ENCODE peak calls at places on chromosome 2, in eight cellular contexts. I is K562, S is transverse colon, Y is esophagus squamous epithelium, H is breast epithelium, G is NB4, L is HepG2, P is adrenal gland. R is an unnamed sample.

GRCh38 chr2:236128321-236128720 is 39.9 kb downstream of the GBX2 start:
- DNase-seq in I (no peak), S (no peak), Y (no peak), H (no peak), G (no peak), L (no peak), P (no peak), R (no peak)

GRCh38 chr2:23155022-23155421 is 230.0 kb upstream of the KLHL29 start:
- DNase-seq in I (no peak), S (no peak), Y (no peak), H (no peak), G (no peak), L (no peak), P (no peak), R (no peak)

GRCh38 chr2:57981369-57981768 is 65.2 kb upstream of the VRK2 start:
- DNase-seq in I (no peak), S (no peak), Y (no peak), H (no peak), G (no peak), L (no peak), P (no peak), R (no peak)

GRCh38 chr2:58976374-58977055 is 735.4 kb upstream of the FANCL start:
- DNase-seq in I (no peak), S (no peak), Y (no peak), H (no peak), G (no peak), L (no peak), P (no peak), R (no peak)

GRCh38 chr2:82690757-82691411 is 1768.2 kb downstream of the SUCLG1 start:
- DNase-seq in I (no peak), S (no peak), Y (no peak), H (no peak), G (no peak), L (no peak), P (no peak), R (no peak)

GRCh38 chr2:55148269-55148668 is 83.8 kb downstream of the CLHC1 start:
- DNase-seq in I (no peak), S (no peak), Y (no peak), H (no peak), G (peak), L (no peak), P (no peak), R (no peak)

GRCh38 chr2:207385903-207386302 is 143.9 kb upstream of the CREB1 start:
- DNase-seq in I (no peak), S (no peak), Y (no peak), H (no peak), G (peak), L (no peak), P (no peak), R (no peak)

GRCh38 chr2:147614491-147614890 is 230.3 kb upstream of the ACVR2A start:
- DNase-seq in I (no peak), S (peak), Y (no peak), H (no peak), G (no peak), L (no peak), P (no peak), R (no peak)

GRCh38 chr2:197174539-197175094 is 136.0 kb downstream of the ANKRD44 start:
- DNase-seq in I (no peak), S (no peak), Y (no peak), H (no peak), G (no peak), L (no peak), P (peak), R (no peak)

GRCh38 chr2:30235008-30235655 is 3.8 kb downstream of the LBH start:
- DNase-seq in I (no peak), S (no peak), Y (no peak), H (no peak), G (no peak), L (no peak), P (no peak), R (no peak)

GRCh38 chr2:126655500-126656310 is at the start of gene GYPC:
- DNase-seq in I (peak), S (peak), Y (no peak), H (peak), G (peak), L (no peak), P (peak), R (no peak)

GRCh38 chr2:99682280-99683060 is 192.7 kb upstream of the REV1 start:
- DNase-seq in I (no peak), S (no peak), Y (no peak), H (no peak), G (no peak), L (no peak), P (no peak), R (no peak)

GRCh38 chr2:218405365-218406208 is 5.9 kb downstream of the CTDSP1 start:
- DNase-seq in I (no peak), S (no peak), Y (no peak), H (no peak), G (peak), L (no peak), P (peak), R (no peak)

GRCh38 chr2:207662203-207662602 is 37.0 kb upstream of the METTL21A start:
- DNase-seq in I (no peak), S (peak), Y (no peak), H (no peak), G (peak), L (no peak), P (no peak), R (no peak)

GRCh38 chr2:101960903-101961286 is 30.9 kb upstream of the IL1R2 start:
- DNase-seq in I (no peak), S (no peak), Y (no peak), H (no peak), G (no peak), L (peak), P (no peak), R (no peak)

GRCh38 chr2:101963198-101963597 is 28.6 kb upstream of the IL1R2 start:
- DNase-seq in I (no peak), S (no peak), Y (no peak), H (no peak), G (peak), L (no peak), P (no peak), R (no peak)

GRCh38 chr2:101958071-101958470 is 33.7 kb upstream of the IL1R2 start:
- DNase-seq in I (no peak), S (no peak), Y (no peak), H (no peak), G (peak), L (no peak), P (no peak), R (no peak)

GRCh38 chr2:101961287-101962242 is 30.2 kb upstream of the IL1R2 start:
- DNase-seq in I (no peak), S (peak), Y (peak), H (peak), G (peak), L (peak), P (peak), R (no peak)

DNA sequence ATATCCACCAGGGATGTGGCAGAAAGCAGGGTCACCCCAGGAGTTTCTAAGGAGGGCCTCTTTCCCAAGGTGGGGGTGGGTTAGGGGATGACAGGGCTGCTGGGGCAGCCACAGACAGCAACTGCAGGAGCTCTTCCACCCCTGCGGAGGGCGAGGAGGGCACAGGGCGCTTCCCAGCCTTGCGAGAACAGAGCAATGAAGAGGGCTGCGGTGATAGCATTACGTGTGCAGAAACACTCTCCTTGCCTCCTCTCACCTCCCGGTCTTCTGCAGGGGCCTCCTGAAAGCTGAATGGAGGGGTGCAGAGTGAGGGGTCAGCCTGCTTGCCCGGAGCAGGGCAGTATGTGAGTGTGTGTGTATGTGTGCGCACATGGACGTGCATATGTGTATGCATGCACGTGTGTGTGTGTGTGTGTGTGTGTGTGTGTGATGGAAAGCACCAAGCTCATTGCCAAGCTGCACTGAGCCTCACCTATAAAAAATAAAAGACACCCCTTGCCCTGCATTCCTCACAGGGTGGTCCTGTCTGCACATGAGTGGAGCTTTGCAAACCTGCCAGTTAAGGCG is 29.4 kb upstream of the IL1R2 start:
- DNase-seq in I (no peak), S (no peak), Y (no peak), H (no peak), G (peak), L (no peak), P (no peak), R (no peak)
- TF ChIP-seq POLR2A in I (no peak), S (no peak), Y (no peak), H (no peak), G (no peak), L (no peak), P (no peak), R (no peak)

GRCh38 chr2:105808418-105809098 is 63.8 kb downstream of the NCK2 start:
- DNase-seq in I (no peak), S (no peak), Y (no peak), H (no peak), G (no peak), L (no peak), P (no peak), R (no peak)

GRCh38 chr2:105812180-105813044 is 67.7 kb downstream of the NCK2 start:
- DNase-seq in I (no peak), S (no peak), Y (no peak), H (peak), G (no peak), L (peak), P (peak), R (no peak)

GRCh38 chr2:105806994-105807393 is 62.3 kb downstream of the NCK2 start:
- DNase-seq in I (no peak), S (no peak), Y (no peak), H (no peak), G (no peak), L (no peak), P (no peak), R (no peak)

GRCh38 chr2:105809099-105809473 is 64.4 kb downstream of the NCK2 start:
- DNase-seq in I (no peak), S (no peak), Y (no peak), H (no peak), G (no peak), L (no peak), P (no peak), R (no peak)

DNA sequence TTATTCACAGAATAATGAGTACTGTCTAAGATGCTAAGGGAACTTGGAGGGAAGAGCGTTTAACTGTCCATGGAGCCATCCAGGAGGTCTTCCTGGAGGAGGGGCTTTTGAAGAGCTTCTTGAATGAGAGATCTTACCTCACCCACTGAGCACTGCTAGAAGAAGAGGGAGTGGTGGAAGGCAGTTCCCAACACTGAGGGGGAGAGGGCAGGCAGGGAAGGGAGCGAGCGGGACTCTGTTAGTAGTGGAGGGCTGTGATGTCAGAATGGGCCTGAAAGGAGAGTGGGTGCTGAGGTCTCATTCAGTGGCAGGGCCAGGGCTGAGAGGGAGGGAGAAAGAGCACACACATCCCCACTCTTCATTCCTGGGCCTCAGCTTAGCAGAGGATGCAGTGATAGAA is 65.0 kb downstream of the NCK2 start:
- DNase-seq in I (no peak), S (no peak), Y (no peak), H (no peak), G (no peak), L (no peak), P (no peak), R (no peak)
- TF ChIP-seq POLR2A in I (no peak), S (no peak), Y (no peak), H (no peak), G (no peak), L (no peak), P (no peak), R (no peak)

DNA sequence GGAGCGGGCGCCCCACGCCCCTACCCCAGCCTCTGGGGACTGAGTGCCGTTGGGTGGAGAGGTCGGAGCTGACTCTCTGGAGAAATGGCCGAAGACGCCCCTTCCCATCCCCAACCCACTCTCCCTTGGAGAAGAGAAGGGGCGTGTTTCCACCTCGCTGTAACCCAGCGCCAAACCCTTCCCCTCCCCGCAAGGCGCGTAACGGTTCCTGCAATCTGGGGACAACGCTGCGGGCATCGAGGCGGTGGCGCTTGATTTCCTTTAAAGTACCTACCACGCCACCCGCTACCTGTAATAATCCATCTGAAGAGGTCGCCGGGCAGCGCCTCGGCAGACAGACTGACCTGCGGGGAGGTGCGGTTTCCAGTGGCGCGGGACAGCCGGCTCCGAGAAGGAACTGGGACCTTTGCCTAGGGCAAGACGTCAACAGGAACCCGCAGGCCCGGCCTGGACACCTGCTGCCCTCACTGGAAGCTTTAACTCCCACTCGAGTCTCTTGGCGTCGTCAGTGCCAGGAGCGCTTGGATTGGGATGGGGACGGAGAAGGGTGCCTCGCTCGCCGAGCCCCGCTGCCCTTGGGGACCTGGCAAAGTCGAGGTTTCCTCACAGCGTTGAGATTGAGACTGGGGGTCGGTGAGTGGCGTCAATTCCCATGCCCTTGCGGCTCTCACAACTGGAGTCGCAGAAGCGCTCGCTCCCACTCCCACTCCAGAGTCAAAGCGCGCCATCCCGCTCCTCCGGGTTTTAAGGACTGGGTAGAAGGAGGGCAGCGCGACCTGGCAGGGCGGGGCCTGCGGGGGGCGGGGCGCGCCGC is at the start of gene CYP1B1:
- DNase-seq in I (no peak), S (no peak), Y (no peak), H (no peak), G (peak), L (no peak), P (peak), R (no peak)
- TF ChIP-seq POLR2A in I (no peak), S (no peak), Y (no peak), H (peak), G (no peak), L (no peak), P (peak), R (no peak)

GRCh38 chr2:63553049-63553448 is 35.2 kb downstream of the WDPCP start:
- DNase-seq in I (no peak), S (no peak), Y (no peak), H (no peak), G (no peak), L (no peak), P (peak), R (no peak)
- TF ChIP-seq POLR2A in I (no peak), S (no peak), Y (no peak), H (no peak), G (no peak), L (no peak), P (no peak), R (no peak)

DNA sequence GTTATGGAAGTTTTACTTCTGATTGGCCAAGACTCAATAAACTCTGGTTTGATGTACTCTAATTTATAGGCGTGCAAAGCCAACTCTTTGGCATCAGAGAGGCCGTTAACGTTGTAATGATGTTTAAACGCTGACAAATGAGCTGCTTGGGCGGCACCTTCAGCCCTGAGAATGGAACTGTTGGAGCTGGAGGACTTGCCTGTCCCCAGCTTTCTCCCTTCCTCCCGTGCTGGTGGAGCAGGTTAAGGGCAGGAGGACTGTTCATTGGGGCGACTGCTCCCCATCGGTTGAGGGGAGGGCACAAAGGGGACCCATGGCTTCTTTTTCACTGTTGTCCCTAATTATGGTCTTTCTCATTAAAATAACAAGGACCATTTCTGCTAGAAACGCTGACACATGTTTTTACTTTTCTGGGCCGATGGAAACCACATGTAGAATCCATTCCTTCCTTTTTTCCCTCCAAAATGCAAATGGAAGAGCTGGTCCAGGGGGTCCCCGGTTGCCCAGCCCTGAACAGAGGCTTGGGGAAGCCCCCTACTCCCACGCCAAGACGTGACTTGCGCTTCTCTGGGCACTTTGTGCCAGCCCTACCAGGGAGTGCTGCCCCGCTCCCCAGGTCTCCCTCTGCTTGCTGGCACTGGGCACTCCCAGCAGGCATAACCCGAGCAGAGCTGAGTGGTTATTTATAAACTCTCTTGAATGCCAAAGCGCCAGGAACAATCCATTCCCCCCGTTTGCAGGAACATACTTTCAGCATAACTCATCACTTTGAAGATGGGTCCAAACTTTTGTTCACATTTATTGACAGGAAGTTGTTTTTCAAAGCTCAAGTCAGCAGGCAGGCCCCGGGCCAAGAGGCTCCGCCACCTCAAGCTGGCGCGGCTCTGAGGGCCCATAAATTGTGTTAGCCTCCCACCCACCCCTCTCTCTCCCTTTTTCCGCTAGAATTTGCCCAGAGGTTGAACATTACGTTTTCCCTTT is 170.1 kb downstream of the ASB1 start:
- DNase-seq in I (no peak), S (peak), Y (no peak), H (peak), G (no peak), L (peak), P (peak), R (peak)
- TF ChIP-seq POLR2A in I (no peak), S (no peak), Y (no peak), H (no peak), G (no peak), L (no peak), P (no peak), R (peak)

GRCh38 chr2:121285926-121286325 is 924 bp upstream of the TFCP2L1 start:
- DNase-seq in I (no peak), S (no peak), Y (no peak), H (no peak), G (no peak), L (no peak), P (no peak), R (no peak)

GRCh38 chr2:121286506-121286905 is 1.5 kb upstream of the TFCP2L1 start:
- DNase-seq in I (no peak), S (no peak), Y (no peak), H (peak), G (peak), L (no peak), P (no peak), R (no peak)

GRCh38 chr2:121284424-121285076 is 452 bp downstream of the TFCP2L1 start:
- DNase-seq in I (peak), S (no peak), Y (no peak), H (no peak), G (no peak), L (no peak), P (no peak), R (no peak)

GRCh38 chr2:121283670-121284245 is 1.2 kb downstream of the TFCP2L1 start:
- DNase-seq in I (no peak), S (no peak), Y (no peak), H (no peak), G (no peak), L (no peak), P (no peak), R (no peak)

GRCh38 chr2:121285077-121285449 is at the start of gene TFCP2L1:
- DNase-seq in I (peak), S (peak), Y (no peak), H (peak), G (peak), L (no peak), P (no peak), R (no peak)
- TF ChIP-seq POLR2A in I (no peak), S (peak), Y (peak), H (no peak), G (no peak), L (no peak), P (no peak), R (no peak)